ENCODE peak calls at places on chromosome 4, in six cellular contexts. D is breast epithelium, G is endothelial cell of umbilical vein, Z is spleen, O is HCT116, C is H1. A is an unnamed sample. For H3K4me1, the result is how much of the 10 kb centered on the place peaks cover.

GRCh38 chr4:54992266-54992665 is 133.1 kb downstream of the KDR start:
- DNase-seq in D (no peak), G (no peak), Z (no peak), O (no peak), C (no peak), A (no peak)

GRCh38 chr4:52715255-52715897 is 35.8 kb downstream of the ERVMER34-1 start:
- DNase-seq in D (no peak), G (no peak), Z (no peak), O (no peak), C (no peak), A (no peak)

GRCh38 chr4:39062499-39062898 is 467 bp downstream of the KLHL5 start:
- DNase-seq in D (no peak), G (no peak), Z (no peak), O (no peak), C (no peak), A (no peak)

GRCh38 chr4:1462768-1463075 is 56.5 kb upstream of the NKX1-1 start:
- DNase-seq in D (peak), G (no peak), Z (peak), O (no peak), C (no peak), A (no peak)

GRCh38 chr4:53671757-53672156 is 80.5 kb upstream of the LNX1 start:
- DNase-seq in D (no peak), G (no peak), Z (no peak), O (no peak), C (no peak), A (no peak)

GRCh38 chr4:153427363-153428071 is 38.6 kb upstream of the TMEM131L start:
- DNase-seq in D (no peak), G (no peak), Z (no peak), O (no peak), C (no peak), A (no peak)

GRCh38 chr4:164482788-164483187 is 271.1 kb upstream of the SMIM31 start:
- DNase-seq in D (no peak), G (no peak), Z (no peak), O (no peak), C (no peak), A (no peak)

GRCh38 chr4:98287328-98287727 is 26.1 kb downstream of the RAP1GDS1 start:
- DNase-seq in D (no peak), G (no peak), Z (no peak), O (no peak), C (no peak), A (no peak)

GRCh38 chr4:74283614-74284013 is 24.7 kb upstream of the EPGN start:
- DNase-seq in D (no peak), G (no peak), Z (no peak), O (peak), C (no peak), A (no peak)

GRCh38 chr4:98630804-98631454 is 27.5 kb downstream of the TSPAN5 start:
- DNase-seq in D (no peak), G (no peak), Z (no peak), O (no peak), C (no peak), A (no peak)

GRCh38 chr4:119135721-119136121 is at the start of gene MYOZ2:
- DNase-seq in D (no peak), G (peak), Z (no peak), O (no peak), C (no peak), A (no peak)

GRCh38 chr4:185625503-185625902 is 90.2 kb upstream of the PDLIM3 start:
- DNase-seq in D (no peak), G (peak), Z (no peak), O (no peak), C (no peak), A (no peak)

GRCh38 chr4:54539500-54540029 is 118.2 kb upstream of the KIT start:
- DNase-seq in D (peak), G (peak), Z (peak), O (no peak), C (no peak), A (no peak)

GRCh38 chr4:113657834-113658233 is 103.7 kb downstream of the CAMK2D start:
- DNase-seq in D (no peak), G (peak), Z (no peak), O (no peak), C (no peak), A (no peak)

GRCh38 chr4:14178421-14178820 is 550.9 kb upstream of the BOD1L1 start:
- DNase-seq in D (no peak), G (peak), Z (no peak), O (no peak), C (no peak), A (no peak)

GRCh38 chr4:169128902-169129301 is 118.8 kb upstream of the CBR4 start:
- DNase-seq in D (no peak), G (no peak), Z (no peak), O (no peak), C (no peak), A (no peak)

GRCh38 chr4:144504853-144505252 is 141.1 kb upstream of the HHIP start:
- DNase-seq in D (no peak), G (no peak), Z (no peak), O (no peak), C (no peak), A (no peak)

GRCh38 chr4:168677063-168677462 is 180.2 kb downstream of the PALLD start:
- DNase-seq in D (no peak), G (no peak), Z (no peak), O (no peak), C (no peak), A (no peak)

GRCh38 chr4:158667651-158668198 is 4.0 kb downstream of the C4orf46 start:
- DNase-seq in D (no peak), G (peak), Z (no peak), O (no peak), C (no peak), A (peak)

GRCh38 chr4:183118585-183118984 is 19.5 kb downstream of the WWC2 start:
- DNase-seq in D (no peak), G (peak), Z (no peak), O (no peak), C (no peak), A (peak)

GRCh38 chr4:93199492-93199891 is 629.1 kb upstream of the ATOH1 start:
- DNase-seq in D (no peak), G (peak), Z (no peak), O (peak), C (peak), A (no peak)

GRCh38 chr4:83734576-83734975 is 198.7 kb downstream of the GPAT3 start:
- DNase-seq in D (no peak), G (no peak), Z (no peak), O (no peak), C (no peak), A (no peak)

GRCh38 chr4:159010563-159011260 is 92.2 kb upstream of the RAPGEF2 start:
- DNase-seq in D (peak), G (no peak), Z (no peak), O (no peak), C (no peak), A (no peak)

GRCh38 chr4:77349796-77350195 is 192.8 kb downstream of the CCNG2 start:
- DNase-seq in D (no peak), G (no peak), Z (no peak), O (no peak), C (no peak), A (no peak)

GRCh38 chr4:25172964-25173917 is 13.0 kb upstream of the SEPSECS start:
- DNase-seq in D (no peak), G (peak), Z (no peak), O (peak), C (no peak), A (peak)

GRCh38 chr4:127868196-127868595 is 12.5 kb upstream of the PLK4 start:
- DNase-seq in D (no peak), G (no peak), Z (no peak), O (no peak), C (no peak), A (no peak)

GRCh38 chr4:137968956-137969709 is 273.0 kb downstream of the SLC7A11 start:
- DNase-seq in D (no peak), G (no peak), Z (no peak), O (no peak), C (no peak), A (no peak)

GRCh38 chr4:140806175-140806574 is 50.0 kb upstream of the TBC1D9 start:
- DNase-seq in D (no peak), G (no peak), Z (no peak), O (no peak), C (no peak), A (no peak)

DNA sequence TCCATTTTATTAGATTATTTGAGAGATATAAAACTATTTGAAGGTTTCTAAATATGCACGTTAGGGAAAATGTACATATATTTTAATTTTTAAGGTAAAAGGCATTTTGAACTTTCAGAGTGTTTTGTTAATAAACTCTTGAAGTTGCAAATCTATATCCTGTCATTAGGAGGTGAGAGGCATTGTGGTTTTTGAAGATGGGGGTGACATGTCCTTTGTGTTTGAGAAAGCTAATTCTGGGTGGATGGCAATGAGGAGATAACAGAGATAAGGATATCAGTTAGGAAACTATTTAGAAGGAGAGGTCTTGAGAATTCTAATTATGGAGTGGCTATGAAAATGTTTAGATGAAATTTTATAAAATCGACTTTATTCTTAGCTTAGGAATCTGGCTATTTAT is 6.1 kb downstream of the STIM2 start:
- DNase-seq in D (no peak), G (no peak), Z (no peak), O (no peak), C (no peak), A (no peak)
- H3K4me1 ChIP-seq in D (under half), G (under half), Z (half or more), O (under half), C (under half), A (under half)

GRCh38 chr4:67207941-67208441 is 337.3 kb downstream of the CENPC start:
- DNase-seq in D (no peak), G (no peak), Z (no peak), O (no peak), C (no peak), A (no peak)
- TF ChIP-seq POLR2AphosphoS5 in D (no peak), G (no peak), Z (no peak), O (no peak), C (no peak), A (no peak)

GRCh38 chr4:8300832-8301231 is 31.3 kb downstream of the HTRA3 start:
- DNase-seq in D (no peak), G (no peak), Z (no peak), O (no peak), C (no peak), A (no peak)
- H3K4me1 ChIP-seq in D (under half), G (under half), Z (under half), O (under half), C (under half), A (under half)

GRCh38 chr4:48016141-48017107 is at the start of the genes CNGA1 and NIPAL1:
- DNase-seq in D (peak), G (peak), Z (peak), O (peak), C (peak), A (no peak)
- TF ChIP-seq POLR2AphosphoS5 in D (no peak), G (peak), Z (no peak), O (peak), C (no peak), A (no peak)

GRCh38 chr4:7687796-7688195 is 251.9 kb downstream of the AFAP1 start:
- DNase-seq in D (no peak), G (no peak), Z (peak), O (no peak), C (no peak), A (no peak)
- H3K4me1 ChIP-seq in D (under half), G (under half), Z (under half), O (under half), C (under half), A (under half)

GRCh38 chr4:76002176-76002575 is 5.1 kb downstream of the CXCL9 start:
- DNase-seq in D (no peak), G (peak), Z (no peak), O (no peak), C (no peak), A (no peak)
- TF ChIP-seq POLR2AphosphoS5 in D (no peak), G (no peak), Z (no peak), O (no peak), C (no peak), A (no peak)

GRCh38 chr4:108117473-108118182 is 51.1 kb downstream of the LEF1 start:
- DNase-seq in D (no peak), G (no peak), Z (no peak), O (no peak), C (peak), A (no peak)
- H3K4me1 ChIP-seq in D (under half), G (under half), Z (under half), O (under half), C (under half), A (under half)

DNA sequence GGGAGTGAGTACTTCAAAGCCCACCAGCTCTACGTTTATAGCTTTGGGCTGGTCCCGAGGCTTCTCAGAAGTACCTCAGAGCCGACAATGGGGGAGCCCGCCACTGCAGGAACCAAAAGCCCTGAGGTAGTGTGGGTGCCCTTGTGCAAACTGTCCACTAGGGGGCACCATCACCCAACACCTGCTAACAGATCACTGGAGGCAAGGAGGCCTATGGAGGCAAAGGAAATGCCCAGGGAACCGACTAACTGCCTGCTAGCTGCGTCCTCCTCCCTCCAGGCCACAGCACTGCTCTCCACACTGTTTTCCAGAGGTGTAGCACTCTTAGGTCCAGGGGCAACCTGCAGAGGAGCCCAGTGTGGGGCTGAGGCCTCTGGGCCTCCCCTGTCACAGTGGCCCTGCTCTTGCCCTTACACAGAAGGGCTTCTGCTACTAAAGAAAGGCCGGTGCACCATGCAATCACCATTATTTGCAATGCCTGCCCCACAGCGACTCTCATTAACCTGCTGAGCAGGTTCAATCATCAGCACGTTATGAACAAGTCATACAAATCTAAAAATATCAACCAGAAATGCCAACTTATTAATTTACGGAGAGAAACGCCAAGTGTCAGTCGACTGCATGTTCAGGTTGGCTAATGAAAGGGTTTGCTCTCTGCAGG is 159.1 kb downstream of the NSUN7 start:
- DNase-seq in D (no peak), G (peak), Z (peak), O (peak), C (peak), A (peak)
- TF ChIP-seq POLR2AphosphoS5 in D (no peak), G (no peak), Z (peak), O (no peak), C (no peak), A (no peak)

A was measured in Panc1.